ENCODE peak calls at places on chromosomes 1 and 21, in five cellular contexts. Z is RWPE1, G is MV-4-11, Q is WTC11, X is NCI-H1048. H is an unnamed sample.

GRCh38 chr1:41490911-41491310 is 6.4 kb upstream of the EDN2 start:
- DNase-seq in G (no peak), Q (no peak), Z (no peak), X (no peak), H (no peak)

GRCh38 chr21:16583567-16583966 is 853.8 kb downstream of the USP25 start:
- DNase-seq in Z (no peak), Q (no peak), X (no peak), G (no peak), H (no peak)

GRCh38 chr1:1196431-1197187 is 9.8 kb downstream of the TNFRSF18 start:
- DNase-seq in G (no peak), Q (peak), X (no peak), Z (no peak), H (no peak)

GRCh38 chr1:156391701-156392100 is 22.7 kb downstream of the RHBG start:
- DNase-seq in Q (no peak), X (no peak), G (no peak), Z (no peak), H (no peak)

GRCh38 chr1:208521534-208521933 is 277.4 kb upstream of the PLXNA2 start:
- DNase-seq in Z (no peak), G (no peak), Q (no peak), X (no peak), H (no peak)

GRCh38 chr1:40232444-40232843 is 15.3 kb upstream of the TMCO2 start:
- DNase-seq in Z (no peak), X (no peak), G (peak), Q (no peak), H (no peak)

GRCh38 chr21:28742527-28742926 is 250.2 kb downstream of the LTN1 start:
- DNase-seq in Z (peak), Q (no peak), G (no peak), X (no peak), H (peak)

GRCh38 chr1:115725600-115725999 is 42.9 kb downstream of the CASQ2 start:
- DNase-seq in X (no peak), G (peak), Q (no peak), Z (no peak), H (no peak)

GRCh38 chr1:45026446-45026845 is 14.4 kb downstream of the UROD start:
- DNase-seq in X (no peak), Z (no peak), G (no peak), Q (no peak), H (no peak)

GRCh38 chr1:7533006-7533405 is 238.1 kb upstream of the VAMP3 start:
- DNase-seq in G (no peak), Q (no peak), Z (no peak), X (no peak), H (no peak)

GRCh38 chr21:28758042-28758882 is 234.4 kb downstream of the LTN1 start:
- DNase-seq in G (no peak), Z (no peak), X (no peak), Q (no peak), H (peak)

GRCh38 chr1:23598424-23598823 is 39.1 kb upstream of the ID3 start:
- DNase-seq in Z (no peak), G (no peak), Q (peak), X (no peak), H (no peak)

GRCh38 chr1:225812488-225813249 is 2.7 kb downstream of the EPHX1 start:
- DNase-seq in G (no peak), Z (no peak), X (no peak), Q (no peak), H (no peak)